ENCODE peak calls at places on chromosomes 16 and 17, in five cellular contexts. E, N, Y, X and F are unnamed samples.

GRCh38 chr16:138049-138417 is 440 bp downstream of the NPRL3 start:
- DNase-seq in X (no peak), E (peak), N (peak), Y (peak), F (peak)

GRCh38 chr16:188674-189073 is 8.4 kb downstream of the HBQ1 start:
- DNase-seq in E (no peak), Y (no peak), N (peak), X (no peak), F (no peak)

GRCh38 chr17:673200-673681 is 41.4 kb downstream of the VPS53 start:
- DNase-seq in Y (no peak), E (no peak), N (no peak), X (no peak), F (no peak)

GRCh38 chr17:10756604-10757003 is 26.8 kb upstream of the TMEM220 start:
- DNase-seq in N (no peak), X (no peak), E (no peak), Y (no peak), F (no peak)

GRCh38 chr17:7587420-7587786 is 2.5 kb downstream of the SOX15 start:
- DNase-seq in X (no peak), N (no peak), E (no peak), Y (no peak), F (no peak)

GRCh38 chr16:80570106-80570478 is 29.3 kb downstream of the DYNLRB2 start:
- DNase-seq in N (no peak), Y (no peak), X (no peak), E (no peak), F (no peak)

GRCh38 chr17:52419256-52419655 is 260.7 kb upstream of the CA10 start:
- DNase-seq in E (no peak), N (no peak), X (no peak), Y (no peak), F (no peak)

GRCh38 chr17:7632492-7632894 is 2.6 kb downstream of the SHBG start:
- DNase-seq in N (peak), X (no peak), Y (peak), E (no peak), F (no peak)

GRCh38 chr17:7241047-7241733 is 1.1 kb downstream of the GABARAP start:
- DNase-seq in E (no peak), Y (no peak), X (no peak), N (no peak), F (no peak)